ENCODE peak calls at places on chromosome 10, in six cellular contexts. I is IMR-90, E is H1, P is mesenchymal stem cell, Y is neuronal stem cell, X is H9. C is an unnamed sample.

GRCh38 chr10:69576334-69577011 is 3.3 kb upstream of the NEUROG3 start:
- DNase-seq in I (no peak), E (no peak), P (peak), Y (no peak), X (peak), C (no peak)

GRCh38 chr10:133131053-133131452 is 29.0 kb upstream of the KNDC1 start:
- DNase-seq in I (no peak), E (no peak), P (no peak), Y (no peak), X (no peak), C (no peak)

GRCh38 chr10:48253970-48254657 is 20.4 kb downstream of the FRMPD2 start:
- DNase-seq in I (no peak), E (no peak), P (peak), Y (no peak), X (no peak), C (peak)

GRCh38 chr10:89798092-89798491 is 96.7 kb downstream of the KIF20B start:
- DNase-seq in I (no peak), E (no peak), P (no peak), Y (no peak), X (no peak), C (no peak)

GRCh38 chr10:107548301-107548700 is 383.8 kb upstream of the SORCS1 start:
- DNase-seq in I (no peak), E (no peak), P (no peak), Y (no peak), X (peak), C (no peak)

GRCh38 chr10:91887075-91887899 is 22.0 kb downstream of the FGFBP3 start:
- DNase-seq in I (no peak), E (peak), P (peak), Y (peak), X (peak), C (no peak)

GRCh38 chr10:120184547-120185337 is 272.3 kb upstream of the PLPP4 start:
- DNase-seq in I (no peak), E (no peak), P (no peak), Y (no peak), X (no peak), C (no peak)

GRCh38 chr10:129467346-129468119 is 492 bp downstream of the MGMT start:
- DNase-seq in I (peak), E (no peak), P (peak), Y (no peak), X (no peak), C (no peak)

GRCh38 chr10:47418321-47418720 is 34.2 kb upstream of the ZNF488 start:
- DNase-seq in I (no peak), E (no peak), P (no peak), Y (no peak), X (no peak), C (no peak)

GRCh38 chr10:109932391-109932790 is 9.1 kb upstream of the XPNPEP1 start:
- DNase-seq in I (peak), E (no peak), P (no peak), Y (no peak), X (no peak), C (no peak)

GRCh38 chr10:103917326-103918052 is 495 bp downstream of the STN1 start:
- DNase-seq in I (peak), E (no peak), P (no peak), Y (peak), X (peak), C (no peak)

GRCh38 chr10:91745086-91745831 is 53.0 kb upstream of the TNKS2 start:
- DNase-seq in I (no peak), E (peak), P (peak), Y (peak), X (peak), C (peak)

GRCh38 chr10:68446179-68446578 is 25.6 kb downstream of the DNA2 start:
- DNase-seq in I (no peak), E (no peak), P (no peak), Y (no peak), X (no peak), C (no peak)

GRCh38 chr10:33249137-33249536 is 85.3 kb downstream of the NRP1 start:
- DNase-seq in I (no peak), E (no peak), P (no peak), Y (no peak), X (no peak), C (no peak)

GRCh38 chr10:33252324-33252723 is 82.1 kb downstream of the NRP1 start:
- DNase-seq in I (no peak), E (no peak), P (no peak), Y (no peak), X (no peak), C (no peak)

GRCh38 chr10:33248638-33249037 is 85.8 kb downstream of the NRP1 start:
- DNase-seq in I (peak), E (no peak), P (peak), Y (no peak), X (no peak), C (peak)

GRCh38 chr10:33247221-33247907 is 87.1 kb downstream of the NRP1 start:
- DNase-seq in I (no peak), E (no peak), P (no peak), Y (no peak), X (no peak), C (no peak)

GRCh38 chr10:33249659-33250058 is 84.8 kb downstream of the NRP1 start:
- DNase-seq in I (no peak), E (no peak), P (no peak), Y (no peak), X (no peak), C (no peak)
- H3K14ac ChIP-seq in I (no peak), E (no peak), P (no peak), Y (no peak), X (no peak), C (no peak)

DNA sequence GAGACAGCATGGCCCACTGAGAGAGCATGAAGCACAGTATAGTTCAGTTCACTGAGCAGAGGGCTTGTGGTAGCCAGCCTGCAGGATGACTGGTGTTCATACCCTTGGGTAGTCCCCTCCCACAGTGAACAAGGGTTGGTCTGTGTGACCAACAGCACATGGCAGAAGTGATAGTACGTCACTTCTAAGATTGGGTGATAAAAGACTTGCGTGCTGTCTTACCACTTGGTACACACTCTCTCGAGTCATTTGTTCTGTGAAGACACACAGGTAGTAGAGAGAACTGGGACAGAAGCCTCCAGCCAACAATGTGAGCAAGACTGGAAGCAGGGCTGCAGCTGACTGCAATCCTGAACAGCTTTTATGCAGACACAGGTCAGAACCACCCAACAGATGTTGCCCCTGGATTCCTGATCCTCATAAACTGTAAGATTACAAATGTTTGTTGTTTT is 14.6 kb downstream of the EPC1 start:
- DNase-seq in I (peak), E (no peak), P (peak), Y (no peak), X (no peak), C (peak)
- H3K14ac ChIP-seq in I (no peak), E (no peak), P (no peak), Y (no peak), X (no peak), C (no peak)

GRCh38 chr10:79472951-79473350 is 27.5 kb upstream of the ZCCHC24 start:
- DNase-seq in I (no peak), E (no peak), P (peak), Y (no peak), X (peak), C (no peak)
- H3K14ac ChIP-seq in I (no peak), E (no peak), P (no peak), Y (no peak), X (no peak), C (no peak)

DNA sequence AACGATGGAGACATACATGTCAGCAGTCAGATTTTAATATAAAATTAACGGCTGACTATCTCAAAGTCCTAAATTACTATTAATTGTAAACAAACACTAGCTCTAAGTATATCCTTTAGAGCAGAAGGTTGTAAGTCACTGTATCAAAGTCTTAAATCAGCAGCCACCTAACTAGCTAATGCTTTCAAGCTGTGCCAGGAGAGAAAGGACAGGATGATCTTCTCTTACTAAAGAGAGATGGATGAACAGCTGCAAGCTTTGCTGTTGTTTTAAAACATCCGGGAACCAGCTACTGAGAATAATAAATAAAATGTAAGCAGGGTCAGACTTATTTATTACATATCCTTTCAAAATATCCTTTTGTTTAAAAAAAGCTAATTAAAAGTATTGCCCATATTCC is 24.0 kb upstream of the ABLIM1 start:
- DNase-seq in I (no peak), E (no peak), P (no peak), Y (no peak), X (no peak), C (no peak)
- H3K14ac ChIP-seq in I (no peak), E (no peak), P (no peak), Y (no peak), X (no peak), C (no peak)

DNA sequence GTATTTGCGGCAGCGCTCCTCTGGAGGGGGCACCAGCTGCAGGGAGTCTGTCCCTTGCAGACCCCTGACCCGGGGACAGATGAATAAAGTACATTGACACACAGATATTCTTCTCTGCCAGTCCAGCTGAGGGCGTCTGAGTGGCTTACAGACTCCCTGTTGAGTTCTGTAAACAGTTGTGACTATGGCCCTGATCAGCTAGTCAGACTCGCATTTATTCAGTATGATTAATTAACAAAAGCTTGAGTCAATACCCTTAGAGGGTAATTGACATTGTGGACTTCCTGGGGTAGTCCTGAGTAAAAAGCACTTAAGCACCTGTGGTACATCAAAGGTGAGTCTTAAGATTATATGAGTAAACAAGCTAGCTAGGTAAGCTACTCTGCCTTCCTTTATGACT is 21.0 kb downstream of the ANKRD30A start:
- DNase-seq in I (no peak), E (no peak), P (no peak), Y (no peak), X (no peak), C (no peak)
- H3K14ac ChIP-seq in I (no peak), E (no peak), P (no peak), Y (no peak), X (no peak), C (no peak)

GRCh38 chr10:72794260-72794659 is 99.3 kb upstream of the OIT3 start:
- DNase-seq in I (peak), E (no peak), P (peak), Y (no peak), X (no peak), C (no peak)

GRCh38 chr10:72793752-72794151 is 99.8 kb upstream of the OIT3 start:
- DNase-seq in I (no peak), E (no peak), P (no peak), Y (no peak), X (no peak), C (no peak)

GRCh38 chr10:72796538-72796937 is 97.0 kb upstream of the OIT3 start:
- DNase-seq in I (no peak), E (no peak), P (no peak), Y (no peak), X (no peak), C (no peak)

GRCh38 chr10:72792288-72792687 is 100.3 kb downstream of the MCU start:
- DNase-seq in I (peak), E (no peak), P (no peak), Y (no peak), X (no peak), C (peak)

GRCh38 chr10:72796042-72796441 is 97.5 kb upstream of the OIT3 start:
- DNase-seq in I (peak), E (no peak), P (no peak), Y (no peak), X (no peak), C (no peak)
- H3K14ac ChIP-seq in I (no peak), E (no peak), P (no peak), Y (no peak), X (no peak), C (no peak)

DNA sequence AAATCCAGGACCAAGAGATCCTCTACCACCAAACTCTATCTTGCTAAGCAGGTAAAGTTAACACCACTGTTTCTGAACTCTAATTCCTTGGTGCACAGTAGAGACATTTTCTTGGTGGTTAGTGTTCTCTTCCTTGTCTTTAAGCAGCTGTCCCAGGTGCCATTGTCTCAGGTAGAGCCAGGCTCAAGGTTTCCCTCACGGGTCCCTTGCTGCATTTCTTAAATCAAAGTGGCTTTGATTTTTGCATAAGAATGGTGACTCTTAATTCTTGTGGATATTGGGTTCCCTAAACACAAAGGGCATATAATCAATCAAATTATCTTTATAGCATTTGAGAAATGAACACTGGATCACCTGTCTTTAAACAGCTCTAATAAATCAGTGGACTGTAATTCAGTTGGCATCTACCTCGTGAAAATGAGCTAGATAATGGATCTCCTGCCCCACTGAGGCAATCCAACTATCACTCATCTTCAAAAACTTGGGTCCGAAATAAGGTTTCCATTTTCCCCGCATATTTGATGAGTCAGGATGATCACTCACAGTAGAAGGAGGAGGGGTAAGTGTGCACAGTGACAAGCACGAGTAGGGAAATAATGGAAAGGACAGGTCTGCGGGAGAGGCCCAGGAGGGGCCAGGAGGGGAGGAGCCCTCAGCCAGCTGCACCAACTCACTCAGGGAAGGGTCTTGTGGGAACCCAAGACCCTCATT is 2.4 kb downstream of the ABCC2 start:
- DNase-seq in I (peak), E (no peak), P (no peak), Y (no peak), X (no peak), C (no peak)
- H3K14ac ChIP-seq in I (peak), E (no peak), P (no peak), Y (no peak), X (no peak), C (no peak)

GRCh38 chr10:51156913-51157312 is 82.6 kb downstream of the PRKG1 start:
- DNase-seq in I (peak), E (no peak), P (no peak), Y (no peak), X (no peak), C (no peak)
- H3K14ac ChIP-seq in I (no peak), E (no peak), P (no peak), Y (no peak), X (no peak), C (no peak)

GRCh38 chr10:76205361-76205760 is 773.9 kb downstream of the LRMDA start:
- DNase-seq in I (no peak), E (no peak), P (no peak), Y (no peak), X (no peak), C (no peak)
- H3K14ac ChIP-seq in I (no peak), E (no peak), P (no peak), Y (no peak), X (no peak), C (no peak)